ENCODE peak calls at places on chromosome 11, in four cellular contexts. B, G, R and F are unnamed samples.

GRCh38 chr11:36478700-36479329 is 31.3 kb downstream of the TRAF6 start:
- DNase-seq in G (no peak), B (peak), R (no peak), F (peak)

GRCh38 chr11:96328395-96329010 is 14.5 kb downstream of the MAML2 start:
- DNase-seq in R (peak), B (peak), G (no peak), F (no peak)

GRCh38 chr11:67352546-67353316 is 615 bp downstream of the POLD4 start:
- DNase-seq in B (no peak), G (no peak), R (peak), F (no peak)

GRCh38 chr11:11414996-11415395 is 61.9 kb upstream of the CSNK2A3 start:
- DNase-seq in B (no peak), R (no peak), G (no peak), F (no peak)

GRCh38 chr11:110160016-110160415 is 66.8 kb downstream of the ZC3H12C start:
- DNase-seq in G (no peak), R (no peak), B (peak), F (no peak)

GRCh38 chr11:16982256-16982671 is 31.9 kb downstream of the PLEKHA7 start:
- DNase-seq in R (no peak), B (no peak), G (no peak), F (no peak)

GRCh38 chr11:116853461-116854073 is 16.1 kb upstream of the APOA1 start:
- DNase-seq in B (peak), R (no peak), G (peak), F (no peak)

GRCh38 chr11:116931206-116931953 is 94.0 kb upstream of the APOA1 start:
- DNase-seq in G (no peak), R (peak), B (peak), F (no peak)

GRCh38 chr11:120354068-120354467 is 17.9 kb downstream of the ARHGEF12 start:
- DNase-seq in R (no peak), G (no peak), B (peak), F (no peak)

GRCh38 chr11:20208622-20209090 is 48.4 kb upstream of the DBX1 start:
- DNase-seq in R (no peak), B (no peak), G (no peak), F (no peak)
- TF ChIP-seq MXI1 in R (no peak), B (no peak), G (no peak), F (no peak)

DNA sequence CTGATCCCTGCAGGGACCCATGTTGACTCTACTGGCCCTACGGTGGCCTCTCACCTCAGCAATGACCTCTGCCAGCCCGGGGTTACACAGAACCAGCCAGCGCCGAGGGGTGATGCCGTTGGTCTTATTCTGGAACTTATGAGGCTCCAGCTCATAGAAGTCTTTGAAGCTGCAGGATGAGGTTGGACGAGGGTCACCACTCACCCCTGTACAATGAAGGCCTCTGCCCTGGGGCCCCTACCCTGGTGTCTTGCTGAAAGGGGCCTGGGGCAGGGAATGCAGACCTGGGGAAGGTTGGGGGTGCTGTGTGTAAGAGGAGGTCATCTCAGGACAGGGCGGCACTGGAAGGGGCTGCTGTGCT is 6.8 kb downstream of the PYGM start:
- DNase-seq in R (no peak), B (no peak), G (no peak), F (no peak)
- TF ChIP-seq MXI1 in R (no peak), B (no peak), G (no peak), F (no peak)

GRCh38 chr11:4090258-4090657 is 4.3 kb upstream of the RRM1 start:
- DNase-seq in B (no peak), G (no peak), R (no peak), F (no peak)
- TF ChIP-seq MXI1 in B (no peak), G (no peak), R (no peak), F (no peak)

DNA sequence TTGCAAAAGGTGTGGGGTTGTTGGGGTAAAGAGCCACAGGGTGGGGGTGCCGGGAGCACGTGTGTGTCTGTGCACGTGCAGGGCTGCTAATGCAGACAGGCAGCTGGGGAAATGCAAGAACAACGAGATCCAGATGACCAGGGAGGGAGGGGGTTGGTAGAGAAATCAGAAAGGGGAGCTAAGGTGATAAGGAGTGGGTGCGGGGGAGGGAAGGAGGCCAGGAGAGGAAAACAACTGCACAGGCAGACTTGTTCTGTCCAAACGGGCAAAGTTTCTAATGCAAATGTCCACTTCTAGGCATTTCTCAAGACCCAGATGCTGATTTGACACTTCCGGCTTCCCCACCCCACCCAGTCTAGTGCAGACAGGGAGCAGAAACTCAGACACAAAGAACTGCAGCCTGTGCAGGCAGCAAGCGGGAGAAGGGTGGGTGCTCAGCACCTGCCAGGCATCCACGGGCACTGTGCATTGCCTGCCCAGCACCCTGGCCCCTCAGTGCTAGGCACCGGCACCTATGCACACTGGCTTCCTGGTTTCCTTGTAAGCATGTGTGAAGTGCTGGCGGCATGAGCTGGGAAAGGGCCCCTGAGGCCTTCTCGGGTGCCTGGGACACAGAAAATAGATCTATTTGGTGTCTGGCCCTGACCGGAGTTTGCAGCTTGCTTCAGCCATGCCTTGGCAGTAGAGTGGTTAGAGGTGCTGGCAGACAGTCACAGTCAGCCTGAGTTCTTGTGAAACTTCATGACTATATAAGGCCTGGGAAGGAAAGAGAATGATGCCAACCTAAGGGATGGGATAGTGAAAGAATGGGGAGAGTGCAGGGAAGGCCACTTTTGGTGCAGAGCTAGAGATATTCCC is 220.1 kb upstream of the SORL1-AS1 start:
- DNase-seq in G (no peak), R (no peak), B (no peak), F (peak)
- TF ChIP-seq MXI1 in G (no peak), R (no peak), B (no peak), F (peak)

GRCh38 chr11:3877252-3878035 is 22.0 kb downstream of the STIM1 start:
- DNase-seq in R (no peak), G (no peak), B (no peak), F (no peak)
- TF ChIP-seq MXI1 in R (no peak), G (no peak), B (no peak), F (no peak)

GRCh38 chr11:44752262-44752661 is 25.5 kb downstream of the TSPAN18 start:
- DNase-seq in R (no peak), G (no peak), B (no peak), F (no peak)

GRCh38 chr11:44754876-44755552 is 28.3 kb downstream of the TSPAN18 start:
- DNase-seq in B (no peak), G (no peak), R (no peak), F (peak)

GRCh38 chr11:44752727-44753126 is 26.0 kb downstream of the TSPAN18 start:
- DNase-seq in B (no peak), G (no peak), R (no peak), F (no peak)

GRCh38 chr11:44755553-44756505 is 29.1 kb downstream of the TSPAN18 start:
- DNase-seq in B (no peak), R (no peak), G (no peak), F (peak)

GRCh38 chr11:44753965-44754645 is 27.3 kb downstream of the TSPAN18 start:
- DNase-seq in R (no peak), B (no peak), G (no peak), F (no peak)
- TF ChIP-seq MXI1 in R (no peak), B (no peak), G (no peak), F (no peak)

GRCh38 chr11:76802621-76803020 is 19.5 kb downstream of the TSKU start:
- DNase-seq in G (no peak), B (no peak), R (no peak), F (no peak)

GRCh38 chr11:76802151-76802550 is 19.0 kb downstream of the TSKU start:
- DNase-seq in R (no peak), B (no peak), G (no peak), F (no peak)

GRCh38 chr11:76801736-76802135 is 18.6 kb downstream of the TSKU start:
- DNase-seq in B (peak), R (no peak), G (no peak), F (no peak)

GRCh38 chr11:76803811-76804600 is 20.9 kb downstream of the TSKU start:
- DNase-seq in B (peak), R (no peak), G (no peak), F (no peak)

GRCh38 chr11:76803023-76803422 is 19.9 kb downstream of the TSKU start:
- DNase-seq in B (peak), G (no peak), R (no peak), F (no peak)
- TF ChIP-seq MXI1 in B (no peak), G (no peak), R (no peak), F (no peak)

GRCh38 chr11:45252134-45252856 is 33.8 kb downstream of the SYT13 start:
- DNase-seq in G (no peak), R (peak), B (peak), F (peak)
- TF ChIP-seq MXI1 in G (no peak), R (no peak), B (no peak), F (no peak)

GRCh38 chr11:62546937-62547625 is 475 bp upstream of the AHNAK start:
- DNase-seq in R (no peak), B (peak), G (no peak), F (no peak)
- TF ChIP-seq MXI1 in R (no peak), B (no peak), G (no peak), F (no peak)